ENCODE peak calls at places on chromosomes 6 and 20, in seven cellular contexts. L, D, A, J, H, R and S are unnamed samples.

GRCh38 chr6:11653028-11653583 is 115.6 kb downstream of the TMEM170B start:
- DNase-seq in L (peak; percentile 14), D (peak; percentile 64), A (peak; percentile 95), J (no peak), H (no peak), R (peak; percentile 49), S (no peak)

GRCh38 chr6:127844529-127844928 is 56.3 kb downstream of the THEMIS start:
- DNase-seq in L (no peak), D (no peak), A (peak; percentile 13), J (no peak), H (no peak), R (no peak), S (no peak)

GRCh38 chr6:10595731-10596664 is 74.8 kb downstream of the GCNT2 start:
- DNase-seq in L (no peak), D (no peak), A (peak; percentile 78), J (peak; percentile 66), H (no peak), R (no peak), S (no peak)

GRCh38 chr20:1274485-1275313 is 8.6 kb downstream of the SNPH start:
- DNase-seq in L (no peak), D (peak; percentile 4), A (no peak), J (no peak), H (no peak), R (no peak), S (no peak)

GRCh38 chr6:136114661-136115060 is 135.4 kb downstream of the MTFR2 start:
- DNase-seq in L (no peak), D (no peak), A (no peak), J (no peak), H (no peak), R (no peak), S (no peak)

GRCh38 chr6:12348530-12349511 is 58.7 kb downstream of the EDN1 start:
- DNase-seq in L (no peak), D (peak; percentile 79), A (peak; percentile 92), J (no peak), H (no peak), R (no peak), S (no peak)

GRCh38 chr6:20907486-20908071 is 373.3 kb downstream of the CDKAL1 start:
- DNase-seq in L (no peak), D (no peak), A (no peak), J (peak; percentile 72), H (no peak), R (peak; percentile 19), S (peak; percentile 13)

GRCh38 chr20:47139934-47140333 is 216.6 kb downstream of the ZMYND8 start:
- DNase-seq in L (no peak), D (peak; percentile 49), A (peak; percentile 25), J (no peak), H (no peak), R (no peak), S (no peak)

GRCh38 chr6:1348675-1349074 is 36.8 kb downstream of the FOXQ1 start:
- DNase-seq in L (no peak), D (no peak), A (peak; percentile 80), J (peak; percentile 77), H (peak; percentile 66), R (no peak), S (peak; percentile 27)

GRCh38 chr6:134240664-134241431 is 77.1 kb downstream of the SGK1 start:
- DNase-seq in L (peak; percentile 78), D (no peak), A (no peak), J (no peak), H (peak; percentile 61), R (peak; percentile 66), S (peak; percentile 47)

GRCh38 chr6:25136879-25137278 is 142.3 kb upstream of the CARMIL1 start:
- DNase-seq in L (no peak), D (no peak), A (peak; percentile 33), J (no peak), H (no peak), R (no peak), S (no peak)

GRCh38 chr20:25341716-25342680 is 48.6 kb downstream of the ABHD12 start:
- DNase-seq in L (no peak), D (no peak), A (peak; percentile 64), J (no peak), H (no peak), R (no peak), S (no peak)

GRCh38 chr6:111673086-111673485 is 67.4 kb upstream of the TRAF3IP2 start:
- DNase-seq in L (no peak), D (no peak), A (peak; percentile 30), J (no peak), H (no peak), R (no peak), S (no peak)

GRCh38 chr20:26167499-26167898 is 470.8 kb upstream of the ZNF337 start:
- DNase-seq in L (no peak), D (no peak), A (peak; percentile 64), J (no peak), H (no peak), R (no peak), S (no peak)

GRCh38 chr6:108114861-108115597 is 40.5 kb upstream of the OSTM1 start:
- DNase-seq in L (no peak), D (peak; percentile 62), A (peak; percentile 82), J (peak; percentile 78), H (peak; percentile 64), R (peak; percentile 76), S (peak; percentile 20)

GRCh38 chr6:158290659-158291058 is 21.6 kb upstream of the TULP4 start:
- DNase-seq in L (peak; percentile 41), D (no peak), A (no peak), J (no peak), H (no peak), R (no peak), S (no peak)

GRCh38 chr20:44993343-44993742 is 27.0 kb downstream of the STK4 start:
- DNase-seq in L (no peak), D (no peak), A (peak; percentile 43), J (no peak), H (no peak), R (no peak), S (no peak)

GRCh38 chr6:27679308-27679967 is 206.5 kb upstream of the ZNF184 start:
- DNase-seq in L (no peak), D (no peak), A (no peak), J (no peak), H (no peak), R (no peak), S (no peak)

GRCh38 chr20:50756447-50756846 is 25.1 kb downstream of the PARD6B start:
- DNase-seq in L (no peak), D (no peak), A (no peak), J (no peak), H (no peak), R (no peak), S (no peak)

GRCh38 chr6:108621117-108621516 is 60.4 kb downstream of the FOXO3 start:
- DNase-seq in L (no peak), D (no peak), A (peak; percentile 86), J (no peak), H (no peak), R (no peak), S (peak; percentile 55)

GRCh38 chr6:10412165-10412947 is 2.5 kb downstream of the TFAP2A start:
- DNase-seq in L (no peak), D (peak; percentile 81), A (peak; percentile 27), J (peak; percentile 86), H (no peak), R (peak; percentile 45), S (no peak)

GRCh38 chr6:11535801-11536230 is 1.7 kb upstream of the TMEM170B start:
- DNase-seq in L (no peak), D (peak; percentile 55), A (peak; percentile 52), J (no peak), H (no peak), R (no peak), S (no peak)

GRCh38 chr20:57178582-57179112 is 87.8 kb downstream of the BMP7 start:
- DNase-seq in L (no peak), D (no peak), A (no peak), J (no peak), H (no peak), R (no peak), S (no peak)

GRCh38 chr6:134229520-134229919 is 88.4 kb downstream of the SGK1 start:
- DNase-seq in L (no peak), D (no peak), A (no peak), J (no peak), H (no peak), R (no peak), S (no peak)

GRCh38 chr20:3621111-3621510 is 42.1 kb downstream of the GFRA4 start:
- DNase-seq in L (no peak), D (no peak), A (no peak), J (peak; percentile 49), H (no peak), R (no peak), S (no peak)
- TF ChIP-seq CTCF in L (no peak), D (no peak), A (no peak), J (peak; percentile 62), H (no peak), R (no peak), S (no peak)

DNA sequence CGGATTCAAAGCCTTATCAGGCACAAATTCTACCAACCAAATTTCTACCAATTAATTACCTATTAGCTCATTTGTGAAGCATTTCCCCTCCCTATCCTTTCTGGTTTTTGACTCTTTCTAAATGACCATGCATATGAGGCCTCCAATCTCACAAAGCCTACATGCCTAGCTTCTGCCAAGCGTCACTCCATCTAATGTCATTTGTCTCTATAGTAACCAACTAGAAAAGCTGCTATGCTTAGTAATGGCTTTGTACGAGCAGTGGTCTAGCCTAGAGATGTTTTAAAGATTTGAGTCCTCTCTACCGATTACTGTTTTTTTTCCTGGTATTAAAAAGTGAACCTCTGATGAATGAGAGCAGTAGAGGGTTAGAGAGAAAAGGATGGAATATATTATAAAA is 4.8 kb upstream of the ASF1A start:
- DNase-seq in L (no peak), D (no peak), A (no peak), J (no peak), H (no peak), R (no peak), S (no peak)
- H3K4me1 ChIP-seq in L (peaks cover 52% of the 10 kb centered on the region), D (peaks cover 8% of the 10 kb centered on the region), A (no peaks in the 10 kb centered on the region), J (no peaks in the 10 kb centered on the region), H (peaks cover 25% of the 10 kb centered on the region), R (no peaks in the 10 kb centered on the region), S (peaks cover 15% of the 10 kb centered on the region)

DNA sequence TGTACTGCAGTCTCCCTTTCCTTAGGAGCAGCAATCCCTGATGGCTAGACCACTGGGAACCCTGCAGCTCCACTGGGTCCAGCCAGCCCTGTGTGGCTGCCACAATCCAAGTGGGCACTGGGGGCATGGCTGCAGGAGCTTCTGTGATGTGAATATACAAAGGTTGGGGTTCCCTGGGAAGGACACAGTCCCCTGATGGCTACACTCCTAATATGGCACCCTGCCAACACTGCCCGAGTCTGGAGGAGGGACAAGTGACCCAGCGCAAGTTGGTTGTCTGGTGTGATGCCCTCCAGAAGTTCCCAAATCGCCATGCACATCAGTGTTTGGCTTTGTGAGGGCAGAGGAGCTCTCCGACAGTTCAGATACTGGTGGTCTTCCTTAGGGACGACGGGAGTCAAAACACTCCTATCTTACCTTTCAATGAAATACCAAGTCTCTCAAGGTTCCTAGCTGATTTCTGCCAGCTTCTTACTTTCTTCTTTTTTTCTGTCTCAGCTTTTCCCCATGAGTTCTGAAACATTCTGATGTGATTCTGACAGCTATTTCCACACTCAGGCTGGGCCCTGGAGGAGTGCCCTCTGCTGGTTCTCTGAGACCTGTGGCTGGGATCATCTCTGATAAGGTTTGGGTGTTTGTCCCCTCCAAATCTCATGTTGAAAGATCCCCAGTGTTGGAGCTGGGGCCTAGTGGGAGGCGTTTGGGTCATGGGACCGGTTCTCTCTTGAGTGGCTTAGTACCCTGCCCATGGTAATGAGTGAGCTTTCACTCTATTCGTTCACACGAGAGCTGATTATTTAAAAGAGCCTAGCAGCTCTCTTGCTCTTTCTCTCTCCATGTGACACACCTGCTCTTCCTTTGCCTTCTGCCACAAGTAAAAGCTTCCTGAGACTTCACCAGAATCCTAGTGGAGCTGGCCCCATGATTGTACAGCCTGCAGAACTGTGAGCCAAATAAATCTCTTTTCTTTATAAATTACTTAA is 15.5 kb upstream of the ZFP57 start:
- DNase-seq in L (no peak), D (peak; percentile 20), A (no peak), J (peak; percentile 63), H (no peak), R (no peak), S (no peak)
- TF ChIP-seq CTCF in L (peak; percentile 16), D (peak; percentile 47), A (peak; percentile 48), J (peak; percentile 78), H (peak; percentile 62), R (peak; percentile 54), S (no peak)

GRCh38 chr20:63830821-63831593 is at the start of gene ZBTB46:
- DNase-seq in L (no peak), D (peak; percentile 84), A (peak; percentile 49), J (no peak), H (peak; percentile 79), R (peak; percentile 72), S (no peak)
- H3K4me1 ChIP-seq in L (peaks cover 10% of the 10 kb centered on the region), D (peaks cover 15% of the 10 kb centered on the region), A (peaks cover 12% of the 10 kb centered on the region), J (peaks cover 4% of the 10 kb centered on the region), H (peaks cover 81% of the 10 kb centered on the region), R (no peaks in the 10 kb centered on the region), S (peaks cover 19% of the 10 kb centered on the region)